ENCODE peak calls at places on chromosomes 16 and 17, in seven cellular contexts. F is H9, H is heart right ventricle, M is RWPE1, D is fibroblast of lung, W is AG04450, T is adrenal gland. B is an unnamed sample.

GRCh38 chr16:65832269-65832668 is 534.2 kb upstream of the CDH5 start:
- DNase-seq in F (no peak), H (no peak), M (no peak), D (no peak), W (no peak), T (no peak), B (no peak)

GRCh38 chr16:58417600-58417999 is 25.3 kb downstream of the GINS3 start:
- DNase-seq in F (no peak), H (no peak), M (no peak), D (no peak), W (no peak), T (peak; percentile 90), B (no peak)

GRCh38 chr17:1234455-1234854 is 35.8 kb upstream of the BHLHA9 start:
- DNase-seq in F (no peak), H (no peak), M (no peak), D (no peak), W (no peak), T (no peak), B (no peak)

GRCh38 chr16:84308120-84308519 is 13.4 kb downstream of the WFDC1 start:
- DNase-seq in F (peak; percentile 78), H (peak; percentile 57), M (peak; percentile 14), D (peak; percentile 39), W (peak; percentile 11), T (peak; percentile 75), B (peak; percentile 25)

GRCh38 chr16:72846594-72846993 is 201.3 kb downstream of the ZFHX3 start:
- DNase-seq in F (no peak), H (no peak), M (no peak), D (no peak), W (no peak), T (no peak), B (no peak)

GRCh38 chr17:45372325-45372869 is 55.6 kb upstream of the MAP3K14 start:
- DNase-seq in F (peak; percentile 40), H (no peak), M (no peak), D (no peak), W (no peak), T (peak; percentile 50), B (no peak)

GRCh38 chr16:49336581-49336980 is 37.0 kb upstream of the C16orf78 start:
- DNase-seq in F (no peak), H (no peak), M (no peak), D (no peak), W (no peak), T (no peak), B (no peak)

GRCh38 chr16:56013962-56014552 is 138.9 kb upstream of the CES5A start:
- DNase-seq in F (peak; percentile 83), H (peak; percentile 63), M (peak; percentile 39), D (peak; percentile 0), W (no peak), T (no peak), B (no peak)

GRCh38 chr17:77019955-77020379 is 120.8 kb upstream of the SEC14L1 start:
- DNase-seq in F (peak; percentile 68), H (no peak), M (no peak), D (peak; percentile 27), W (no peak), T (no peak), B (no peak)

GRCh38 chr16:8492690-8493089 is 97.6 kb downstream of the TMEM114 start:
- DNase-seq in F (no peak), H (no peak), M (no peak), D (no peak), W (no peak), T (no peak), B (no peak)

GRCh38 chr17:376936-377863 is 24.6 kb upstream of the RPH3AL start:
- DNase-seq in F (no peak), H (peak; percentile 54), M (no peak), D (no peak), W (no peak), T (no peak), B (no peak)

GRCh38 chr17:78356163-78356713 is 3.6 kb downstream of the SOCS3 start:
- DNase-seq in F (peak; percentile 92), H (peak; percentile 25), M (peak; percentile 86), D (peak; percentile 80), W (peak; percentile 78), T (peak; percentile 81), B (no peak)

GRCh38 chr16:566475-567361 is at the start of gene NHLRC4:
- DNase-seq in F (peak; percentile 86), H (peak; percentile 78), M (peak; percentile 32), D (peak; percentile 60), W (no peak), T (peak; percentile 95), B (peak; percentile 87)

GRCh38 chr17:63546308-63547082 is 3.8 kb upstream of the DCAF7 start:
- DNase-seq in F (no peak), H (no peak), M (no peak), D (no peak), W (no peak), T (no peak), B (no peak)

GRCh38 chr16:78463591-78463990 is 364.1 kb downstream of the WWOX start:
- DNase-seq in F (no peak), H (no peak), M (no peak), D (no peak), W (no peak), T (no peak), B (no peak)

GRCh38 chr17:56902350-56902749 is 11.5 kb downstream of the TRIM25 start:
- DNase-seq in F (no peak), H (no peak), M (peak; percentile 90), D (no peak), W (no peak), T (peak; percentile 25), B (no peak)

GRCh38 chr17:33520404-33521032 is 227.4 kb upstream of the ASIC2 start:
- DNase-seq in F (peak; percentile 85), H (peak; percentile 57), M (peak; percentile 55), D (peak; percentile 12), W (no peak), T (peak; percentile 83), B (no peak)

GRCh38 chr16:57635266-57636097 is 7.1 kb downstream of the ADGRG1 start:
- DNase-seq in F (no peak), H (no peak), M (no peak), D (no peak), W (no peak), T (no peak), B (no peak)

GRCh38 chr17:42288985-42289862 is 926 bp downstream of the STAT5A start:
- DNase-seq in F (peak; percentile 78), H (peak; percentile 43), M (no peak), D (no peak), W (no peak), T (peak; percentile 79), B (peak; percentile 70)

GRCh38 chr17:5785343-5785742 is 201.0 kb upstream of the NLRP1 start:
- DNase-seq in F (no peak), H (no peak), M (peak; percentile 30), D (no peak), W (no peak), T (no peak), B (no peak)

GRCh38 chr16:66972983-66973382 is 11.9 kb downstream of the CES3 start:
- DNase-seq in F (no peak), H (no peak), M (no peak), D (no peak), W (no peak), T (no peak), B (no peak)

GRCh38 chr17:65966311-65966710 is 225.6 kb downstream of the CEP112 start:
- DNase-seq in F (no peak), H (no peak), M (no peak), D (peak; percentile 16), W (no peak), T (no peak), B (no peak)

GRCh38 chr16:85432606-85433005 is 180.5 kb upstream of the GSE1 start:
- DNase-seq in F (no peak), H (no peak), M (no peak), D (no peak), W (no peak), T (no peak), B (no peak)

GRCh38 chr17:72173475-72174116 is 52.8 kb downstream of the SOX9 start:
- DNase-seq in F (no peak), H (no peak), M (no peak), D (no peak), W (no peak), T (no peak), B (no peak)

GRCh38 chr16:78748471-78748929 is 649.0 kb downstream of the WWOX start:
- DNase-seq in F (no peak), H (no peak), M (peak; percentile 37), D (no peak), W (no peak), T (no peak), B (no peak)

GRCh38 chr16:4529085-4530060 is 9.2 kb downstream of the CDIP1 start:
- DNase-seq in F (peak; percentile 84), H (no peak), M (peak; percentile 27), D (peak; percentile 36), W (peak; percentile 49), T (no peak), B (no peak)
- H3K27ac ChIP-seq in F (peak overlapping the region; percentile 31), H (no peak overlapping the region), M (peak overlapping the region; percentile 79), D (no peak overlapping the region), W (peak overlapping the region; percentile 81), T (no peak overlapping the region), B (no peak overlapping the region)

GRCh38 chr17:81487487-81488275 is 24.9 kb downstream of the ACTG1 start:
- DNase-seq in F (peak; percentile 81), H (peak; percentile 89), M (peak; percentile 88), D (peak; percentile 62), W (no peak), T (peak; percentile 80), B (peak; percentile 77)
- H3K27ac ChIP-seq in F (no peak overlapping the region), H (peak overlapping the region; percentile 96), M (peak overlapping the region; percentile 78), D (peak overlapping the region; percentile 83), W (no peak overlapping the region), T (peak overlapping the region; percentile 60), B (peak overlapping the region; percentile 32)

DNA sequence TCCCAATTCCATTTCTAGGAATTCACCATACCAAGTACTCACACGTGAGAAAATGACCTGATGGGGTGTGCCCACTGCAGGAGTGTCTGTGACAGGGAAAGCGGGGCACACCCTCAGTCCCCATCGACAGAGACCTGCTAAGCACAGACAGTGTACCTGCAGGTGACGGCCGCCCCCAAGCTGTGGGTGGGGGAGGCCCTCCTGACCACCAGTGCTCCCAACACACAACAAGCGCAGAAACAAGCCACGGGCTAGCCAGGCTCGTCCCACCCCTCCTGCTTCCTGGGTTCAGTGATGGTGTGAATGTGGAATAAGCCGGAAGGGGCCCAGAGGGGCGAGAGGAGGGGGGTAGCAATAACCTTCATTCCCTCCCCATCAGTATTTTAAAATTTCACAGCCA is 31.9 kb downstream of the ZCCHC14 start:
- DNase-seq in F (no peak), H (no peak), M (no peak), D (no peak), W (no peak), T (no peak), B (no peak)
- H3K27ac ChIP-seq in F (no peak overlapping the region), H (no peak overlapping the region), M (peak overlapping the region; percentile 72), D (no peak overlapping the region), W (no peak overlapping the region), T (no peak overlapping the region), B (no peak overlapping the region)

DNA sequence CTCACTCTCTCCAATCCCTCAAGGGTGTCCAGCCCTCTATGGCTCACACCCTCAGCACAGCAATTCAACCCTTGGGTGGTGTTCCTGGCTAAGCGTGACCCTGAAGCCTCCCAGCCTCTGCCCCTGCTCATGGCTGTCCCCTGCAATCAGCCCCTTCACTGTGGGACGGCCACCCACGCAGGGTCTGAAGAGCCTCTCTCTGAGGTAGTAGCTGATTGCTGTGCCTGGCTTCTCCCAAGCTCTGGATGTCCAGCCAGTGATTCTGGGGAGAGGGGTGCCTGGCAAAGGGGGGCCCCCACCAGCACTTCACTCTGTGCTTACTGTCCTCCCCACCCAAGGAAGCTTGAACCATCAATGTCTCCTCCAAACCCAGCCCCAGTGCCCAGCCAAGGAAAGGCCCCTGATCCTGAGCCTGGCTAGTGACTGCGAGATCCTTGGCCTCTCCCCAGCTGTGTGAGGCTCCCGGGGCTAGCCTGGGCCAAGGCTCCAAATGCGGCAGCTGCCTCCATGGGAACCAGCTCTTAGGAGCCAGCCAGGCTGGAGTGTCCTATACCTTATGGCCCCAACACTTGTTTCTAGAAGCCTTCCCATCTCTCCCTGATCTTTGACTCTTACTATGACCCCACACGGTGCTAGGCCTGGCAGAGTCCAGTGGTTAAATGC is 9.9 kb downstream of the MTSS2 start:
- DNase-seq in F (no peak), H (peak; percentile 47), M (no peak), D (no peak), W (no peak), T (no peak), B (peak; percentile 14)
- H3K27ac ChIP-seq in F (no peak overlapping the region), H (no peak overlapping the region), M (peak overlapping the region; percentile 100), D (peak overlapping the region; percentile 0), W (peak overlapping the region; percentile 21), T (no peak overlapping the region), B (no peak overlapping the region)

B was measured in ovary.